ENCODE peak calls at places on chromosome 14, in six cellular contexts. T is mesenchymal stem cell, A is neuronal stem cell, R is H9, F is IMR-90, M is H1. I is an unnamed sample.

GRCh38 chr14:24351517-24351916 is 11.7 kb upstream of the RIPK3 start:
- DNase-seq in T (peak; percentile 56), A (no peak), R (no peak), F (peak; percentile 43), M (no peak), I (no peak)

GRCh38 chr14:39268393-39268792 is 34.7 kb downstream of the MIA2 start:
- DNase-seq in T (peak; percentile 34), A (no peak), R (no peak), F (peak; percentile 18), M (no peak), I (peak; percentile 43)

GRCh38 chr14:29999013-29999539 is 71.4 kb upstream of the PRKD1 start:
- DNase-seq in T (no peak), A (no peak), R (no peak), F (no peak), M (no peak), I (peak; percentile 8)

GRCh38 chr14:80491131-80491530 is 279.8 kb upstream of the DIO2 start:
- DNase-seq in T (peak; percentile 23), A (no peak), R (peak; percentile 55), F (peak; percentile 65), M (no peak), I (peak; percentile 61)

GRCh38 chr14:69129264-69129880 is 23.5 kb downstream of the DCAF5 start:
- DNase-seq in T (peak; percentile 84), A (peak; percentile 83), R (peak; percentile 76), F (peak; percentile 88), M (peak; percentile 73), I (peak; percentile 92)

GRCh38 chr14:55274760-55275159 is 3.5 kb downstream of the FBXO34 start:
- DNase-seq in T (peak; percentile 58), A (no peak), R (no peak), F (peak; percentile 84), M (no peak), I (peak; percentile 88)

GRCh38 chr14:46063872-46064271 is 587.7 kb downstream of the RPL10L start:
- DNase-seq in T (no peak), A (no peak), R (peak; percentile 28), F (no peak), M (no peak), I (peak; percentile 6)

GRCh38 chr14:71594828-71595227 is 337.4 kb upstream of the RGS6 start:
- DNase-seq in T (no peak), A (no peak), R (no peak), F (peak; percentile 32), M (no peak), I (no peak)

GRCh38 chr14:74952697-74953484 is 2.5 kb downstream of the PGF start:
- DNase-seq in T (no peak), A (no peak), R (no peak), F (no peak), M (no peak), I (no peak)

GRCh38 chr14:32311294-32312009 is 17.6 kb upstream of the AKAP6 start:
- DNase-seq in T (no peak), A (no peak), R (no peak), F (no peak), M (no peak), I (no peak)

GRCh38 chr14:96145116-96145864 is 59.3 kb upstream of the BDKRB2 start:
- DNase-seq in T (peak; percentile 48), A (no peak), R (no peak), F (peak; percentile 91), M (peak; percentile 7), I (no peak)

GRCh38 chr14:93173943-93174395 is 10.7 kb downstream of the MOAP1 start:
- DNase-seq in T (no peak), A (no peak), R (no peak), F (peak; percentile 22), M (no peak), I (no peak)

GRCh38 chr14:36254020-36254614 is 66.3 kb downstream of the MBIP start:
- DNase-seq in T (peak; percentile 47), A (no peak), R (peak; percentile 39), F (peak; percentile 19), M (peak; percentile 52), I (peak; percentile 73)

GRCh38 chr14:104865631-104866441 is 768 bp downstream of the CEP170B start:
- DNase-seq in T (peak; percentile 77), A (no peak), R (peak; percentile 64), F (peak; percentile 67), M (peak; percentile 77), I (peak; percentile 83)

GRCh38 chr14:95564060-95564459 is 29.2 kb downstream of the GLRX5 start:
- DNase-seq in T (no peak), A (no peak), R (no peak), F (peak; percentile 18), M (no peak), I (no peak)

GRCh38 chr14:105383083-105383730 is 15.1 kb upstream of the TEX22 start:
- DNase-seq in T (no peak), A (no peak), R (no peak), F (no peak), M (no peak), I (no peak)

GRCh38 chr14:106372870-106373657 is 846.7 kb downstream of the TMEM121 start:
- DNase-seq in T (no peak), A (no peak), R (no peak), F (no peak), M (peak; percentile 65), I (peak; percentile 10)

GRCh38 chr14:29454026-29454693 is 473.5 kb downstream of the PRKD1 start:
- DNase-seq in T (no peak), A (peak; percentile 51), R (no peak), F (peak; percentile 30), M (no peak), I (no peak)

GRCh38 chr14:46279776-46280175 is 371.8 kb downstream of the RPL10L start:
- DNase-seq in T (peak; percentile 5), A (no peak), R (no peak), F (no peak), M (no peak), I (no peak)

GRCh38 chr14:105879503-105879866 is 353.1 kb downstream of the TMEM121 start:
- DNase-seq in T (no peak), A (no peak), R (no peak), F (no peak), M (no peak), I (no peak)

GRCh38 chr14:64562432-64562831 is 12.7 kb downstream of the PPP1R36 start:
- DNase-seq in T (no peak), A (no peak), R (no peak), F (no peak), M (no peak), I (no peak)

GRCh38 chr14:76639606-76640272 is 121.5 kb upstream of the VASH1 start:
- DNase-seq in T (no peak), A (no peak), R (no peak), F (no peak), M (no peak), I (no peak)

GRCh38 chr14:86296173-86296572 is 766.2 kb downstream of the FLRT2 start:
- DNase-seq in T (peak; percentile 43), A (no peak), R (no peak), F (peak; percentile 80), M (no peak), I (no peak)

GRCh38 chr14:34867199-34867598 is 8.0 kb downstream of the BAZ1A start:
- DNase-seq in T (no peak), A (no peak), R (no peak), F (no peak), M (no peak), I (no peak)

GRCh38 chr14:34873591-34874385 is 1.4 kb downstream of the BAZ1A start:
- DNase-seq in T (peak; percentile 90), A (peak; percentile 69), R (peak; percentile 36), F (no peak), M (peak; percentile 79), I (peak; percentile 90)

GRCh38 chr14:34875031-34875922 is at the start of gene BAZ1A:
- DNase-seq in T (peak; percentile 97), A (peak; percentile 61), R (peak; percentile 66), F (peak; percentile 91), M (no peak), I (peak; percentile 92)

GRCh38 chr14:34874386-34875030 is 652 bp downstream of the BAZ1A start:
- DNase-seq in T (peak; percentile 67), A (peak; percentile 65), R (peak; percentile 52), F (peak; percentile 49), M (peak; percentile 81), I (peak; percentile 78)

GRCh38 chr14:34872822-34873590 is 2.2 kb downstream of the BAZ1A start:
- DNase-seq in T (peak; percentile 68), A (peak; percentile 2), R (peak; percentile 75), F (peak; percentile 69), M (no peak), I (no peak)
- H3K9ac ChIP-seq in T (peak overlapping the region; percentile 98), A (peak overlapping the region; percentile 77), R (peak overlapping the region; percentile 27), F (peak overlapping the region; percentile 95), M (peak overlapping the region; percentile 35), I (peak overlapping the region; percentile 92)

GRCh38 chr14:99420711-99421110 is 59.9 kb downstream of the SETD3 start:
- DNase-seq in T (no peak), A (peak; percentile 33), R (peak; percentile 48), F (no peak), M (no peak), I (peak; percentile 73)

GRCh38 chr14:99423434-99423833 is 57.2 kb downstream of the SETD3 start:
- DNase-seq in T (no peak), A (no peak), R (no peak), F (no peak), M (no peak), I (no peak)

GRCh38 chr14:99419905-99420304 is 60.8 kb downstream of the SETD3 start:
- DNase-seq in T (no peak), A (no peak), R (no peak), F (no peak), M (no peak), I (no peak)

GRCh38 chr14:99424306-99424877 is 56.3 kb downstream of the SETD3 start:
- DNase-seq in T (no peak), A (no peak), R (peak; percentile 45), F (no peak), M (no peak), I (peak; percentile 92)

GRCh38 chr14:99422220-99423010 is 58.2 kb downstream of the SETD3 start:
- DNase-seq in T (no peak), A (no peak), R (no peak), F (no peak), M (no peak), I (no peak)
- H2AK5ac ChIP-seq in T (no peak overlapping the region), A (no peak overlapping the region), R (no peak overlapping the region), F (no peak overlapping the region), M (no peak overlapping the region), I (no peak overlapping the region)

DNA sequence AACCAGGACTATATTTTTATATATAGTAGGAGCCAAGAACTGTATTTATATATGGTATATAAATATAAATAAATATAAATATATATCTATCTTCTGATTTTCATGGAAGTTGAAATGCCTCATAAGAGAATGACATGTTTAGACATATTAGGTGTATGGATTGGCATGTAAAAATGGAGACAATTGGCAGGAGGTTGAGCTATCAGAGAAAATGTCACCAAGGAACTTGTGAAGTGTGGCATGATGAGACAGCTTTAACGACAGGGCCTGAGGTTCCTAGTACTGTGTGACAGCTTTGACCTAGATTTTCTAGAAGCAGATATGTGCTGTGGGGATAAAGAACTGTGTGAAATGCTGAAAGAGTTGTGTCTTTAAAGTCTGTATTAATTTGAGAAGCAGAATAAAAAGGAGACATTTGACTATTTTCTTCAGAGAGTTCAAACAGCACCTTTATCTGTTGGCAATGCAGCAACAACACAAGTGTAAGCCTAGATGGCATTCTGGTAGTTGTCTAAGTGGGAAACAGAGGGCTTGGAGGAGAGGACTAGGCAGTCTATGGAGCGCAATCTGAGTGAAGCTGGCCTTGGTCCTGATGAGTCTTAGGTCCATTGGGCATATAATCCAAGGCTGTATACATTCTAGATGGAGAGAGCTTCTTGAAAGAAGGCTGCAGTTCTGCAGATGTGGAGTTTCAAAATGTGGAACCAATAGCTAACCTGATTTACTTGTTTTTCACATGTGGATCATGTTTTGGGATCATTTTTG is 47.7 kb upstream of the MDGA2 start:
- DNase-seq in T (no peak), A (no peak), R (no peak), F (no peak), M (no peak), I (no peak)
- H3K9ac ChIP-seq in T (no peak overlapping the region), A (no peak overlapping the region), R (no peak overlapping the region), F (no peak overlapping the region), M (no peak overlapping the region), I (no peak overlapping the region)

GRCh38 chr14:102140027-102140749 is 491 bp downstream of the WDR20 start:
- DNase-seq in T (peak; percentile 48), A (peak; percentile 14), R (peak; percentile 30), F (no peak), M (peak; percentile 52), I (peak; percentile 54)
- H2AK5ac ChIP-seq in T (no peak overlapping the region), A (peak overlapping the region; percentile 78), R (no peak overlapping the region), F (peak overlapping the region; percentile 71), M (no peak overlapping the region), I (no peak overlapping the region)

I was measured in mesendoderm.